ENCODE peak calls at places on chromosome 21, in ten cellular contexts. B is sigmoid colon; G is lung; D is tibial nerve; C is thoracic aorta; W is CD8-positive, alpha-beta T cell; I is fibroblast of lung; L is lower leg skin; E is tibial artery; N is astrocyte of the spinal cord. R is an unnamed sample.
A peak's percentile ranks its signal among the peaks of the same experiment; 100 is the strongest.

GRCh38 chr21:17901458-17902092 is 82.4 kb upstream of the C21orf91 start:
- DNase-seq in B (no peak), G (no peak), D (no peak), C (no peak), W (no peak), I (no peak), L (no peak), E (no peak), N (peak; percentile 22), R (no peak)

GRCh38 chr21:33645730-33646129 is 3.4 kb downstream of the ITSN1 start:
- DNase-seq in B (no peak), G (no peak), D (no peak), C (no peak), W (no peak), I (no peak), L (no peak), E (no peak), N (no peak), R (no peak)

GRCh38 chr21:17819878-17820232 is 699 bp upstream of the C21orf91 start:
- DNase-seq in B (no peak), G (no peak), D (peak; percentile 23), C (peak; percentile 7), W (no peak), I (no peak), L (no peak), E (no peak), N (no peak), R (no peak)

GRCh38 chr21:23811802-23812201 is 1795.5 kb downstream of the MRPL39 start:
- DNase-seq in B (no peak), G (no peak), D (no peak), C (no peak), W (no peak), I (no peak), L (no peak), E (no peak), N (no peak), R (no peak)

GRCh38 chr21:14875704-14876364 is 189.0 kb downstream of the NRIP1 start:
- DNase-seq in B (no peak), G (no peak), D (no peak), C (no peak), W (no peak), I (no peak), L (no peak), E (no peak), N (no peak), R (no peak)

GRCh38 chr21:44815852-44816628 is 1.8 kb downstream of the SUMO3 start:
- DNase-seq in B (peak; percentile 68), G (no peak), D (no peak), C (no peak), W (no peak), I (no peak), L (no peak), E (no peak), N (no peak), R (no peak)

GRCh38 chr21:33231526-33231925 is 1.8 kb downstream of the IFNAR2 start:
- DNase-seq in B (no peak), G (no peak), D (no peak), C (no peak), W (peak; percentile 47), I (no peak), L (no peak), E (no peak), N (no peak), R (no peak)

GRCh38 chr21:37412603-37413360 is 46.2 kb downstream of the DYRK1A start:
- DNase-seq in B (no peak), G (no peak), D (no peak), C (no peak), W (no peak), I (peak; percentile 58), L (no peak), E (no peak), N (peak; percentile 30), R (peak; percentile 29)

GRCh38 chr21:33584455-33584854 is 4.0 kb downstream of the DONSON start:
- DNase-seq in B (no peak), G (no peak), D (no peak), C (no peak), W (no peak), I (no peak), L (no peak), E (no peak), N (no peak), R (no peak)

GRCh38 chr21:32626633-32627196 is 14.5 kb upstream of the CFAP298 start:
- DNase-seq in B (no peak), G (no peak), D (no peak), C (no peak), W (no peak), I (peak; percentile 37), L (no peak), E (no peak), N (peak; percentile 17), R (peak; percentile 59)

GRCh38 chr21:37582613-37583012 is 216.0 kb downstream of the DYRK1A start:
- DNase-seq in B (no peak), G (no peak), D (no peak), C (no peak), W (no peak), I (peak; percentile 81), L (no peak), E (no peak), N (peak; percentile 73), R (peak; percentile 17)

GRCh38 chr21:20419780-20420179 is 578.4 kb upstream of the NCAM2 start:
- DNase-seq in B (no peak), G (no peak), D (no peak), C (no peak), W (no peak), I (no peak), L (no peak), E (no peak), N (no peak), R (no peak)

DNA sequence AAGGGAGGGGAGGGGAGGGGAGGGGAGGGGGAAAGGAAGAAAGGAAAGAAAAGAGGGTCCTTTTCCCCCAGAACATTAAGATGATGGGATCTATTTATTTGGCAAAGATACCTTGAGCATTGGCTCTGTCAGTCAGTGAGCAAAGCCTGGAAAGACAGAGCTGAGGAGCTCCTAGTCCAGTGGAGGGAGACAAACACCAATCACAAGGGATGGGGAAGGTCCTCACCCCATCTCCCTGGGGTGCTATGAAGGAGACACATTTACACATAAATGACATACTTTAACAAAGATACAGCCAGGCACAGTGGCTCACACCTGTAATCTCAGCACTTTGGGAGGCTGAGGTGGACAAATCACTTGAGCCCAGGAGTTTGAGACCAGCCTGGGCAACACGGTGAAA is 154.9 kb upstream of the TIAM1 start:
- DNase-seq in B (no peak), G (no peak), D (no peak), C (no peak), W (no peak), I (no peak), L (no peak), E (no peak), N (no peak), R (no peak)
- TF ChIP-seq CTCF in B (no peak), G (no peak), D (no peak), C (no peak), W (no peak), I (no peak), L (no peak), E (no peak), N (no peak), R (no peak)

GRCh38 chr21:40208206-40208950 is 341.1 kb downstream of the PCP4 start:
- DNase-seq in B (no peak), G (no peak), D (no peak), C (no peak), W (no peak), I (no peak), L (no peak), E (no peak), N (no peak), R (no peak)

GRCh38 chr21:40204956-40205355 is 337.7 kb downstream of the PCP4 start:
- DNase-seq in B (no peak), G (no peak), D (no peak), C (no peak), W (no peak), I (no peak), L (no peak), E (no peak), N (no peak), R (no peak)

GRCh38 chr21:40210251-40210650 is 343.0 kb downstream of the PCP4 start:
- DNase-seq in B (no peak), G (no peak), D (no peak), C (no peak), W (no peak), I (no peak), L (no peak), E (no peak), N (no peak), R (no peak)

GRCh38 chr21:40208960-40209359 is 341.7 kb downstream of the PCP4 start:
- DNase-seq in B (no peak), G (no peak), D (no peak), C (no peak), W (no peak), I (no peak), L (no peak), E (no peak), N (no peak), R (no peak)
- H3K4me3 ChIP-seq in B (no peak overlapping the region), G (no peak overlapping the region), D (no peak overlapping the region), C (no peak overlapping the region), W (no peak overlapping the region), I (no peak overlapping the region), L (no peak overlapping the region), E (no peak overlapping the region), N (no peak overlapping the region), R (no peak overlapping the region)

GRCh38 chr21:41290106-41290799 is 26.3 kb upstream of the FAM3B start:
- DNase-seq in B (no peak), G (no peak), D (no peak), C (no peak), W (no peak), I (no peak), L (no peak), E (no peak), N (no peak), R (no peak)
- TF ChIP-seq CTCF in B (no peak), G (no peak), D (no peak), C (no peak), W (no peak), I (no peak), L (no peak), E (no peak), N (no peak), R (no peak)

GRCh38 chr21:46227811-46228344 is 696 bp downstream of the LSS start:
- DNase-seq in B (peak; percentile 67), G (no peak), D (no peak), C (no peak), W (no peak), I (no peak), L (peak; percentile 88), E (no peak), N (no peak), R (no peak)

GRCh38 chr21:46228345-46229051 is at the start of gene LSS:
- DNase-seq in B (peak; percentile 99), G (peak; percentile 99), D (peak; percentile 96), C (peak; percentile 93), W (peak; percentile 98), I (peak; percentile 99), L (peak; percentile 99), E (peak; percentile 97), N (peak; percentile 99), R (peak; percentile 89)

GRCh38 chr21:46226920-46227599 is 1.5 kb downstream of the LSS start:
- DNase-seq in B (peak; percentile 59), G (no peak), D (no peak), C (no peak), W (no peak), I (peak; percentile 60), L (peak; percentile 84), E (no peak), N (peak; percentile 21), R (peak; percentile 58)

GRCh38 chr21:46223217-46223616 is 5.4 kb downstream of the LSS start:
- DNase-seq in B (peak; percentile 56), G (no peak), D (no peak), C (no peak), W (no peak), I (no peak), L (no peak), E (no peak), N (no peak), R (no peak)

GRCh38 chr21:46226146-46226545 is 2.4 kb downstream of the LSS start:
- DNase-seq in B (peak; percentile 72), G (no peak), D (no peak), C (no peak), W (no peak), I (no peak), L (no peak), E (peak; percentile 56), N (no peak), R (no peak)
- H3K4me3 ChIP-seq in B (no peak overlapping the region), G (no peak overlapping the region), D (no peak overlapping the region), C (peak overlapping the region; percentile 98), W (no peak overlapping the region), I (peak overlapping the region; percentile 98), L (no peak overlapping the region), E (no peak overlapping the region), N (no peak overlapping the region), R (no peak overlapping the region)